ENCODE peak calls at places on chromosome X, in four cellular contexts. A is pancreas, O is tibial artery, X is left ventricle myocardium inferior. S is an unnamed sample.

GRCh38 chrX:106952988-106953387 is 32.8 kb downstream of the CLDN2 start:
- DNase-seq in A (no peak), O (no peak), X (no peak), S (no peak)

GRCh38 chrX:129696463-129697155 is 41.9 kb upstream of the APLN start:
- DNase-seq in A (no peak), O (no peak), X (no peak), S (no peak)

GRCh38 chrX:2425281-2426071 is 75.3 kb downstream of the DHRSX start:
- DNase-seq in A (no peak), O (no peak), X (no peak), S (no peak)

GRCh38 chrX:23907106-23907495 is 637 bp downstream of the APOO start:
- DNase-seq in A (no peak), O (no peak), X (no peak), S (no peak)

GRCh38 chrX:33133320-33133719 is 78.0 kb downstream of the DMD start:
- DNase-seq in A (no peak), O (no peak), X (no peak), S (no peak)

GRCh38 chrX:17590892-17591740 is 146.2 kb upstream of the SCML1 start:
- DNase-seq in A (no peak), O (peak; percentile 77), X (peak; percentile 24), S (peak; percentile 46)

GRCh38 chrX:48720580-48721240 is 24.2 kb downstream of the SUV39H1 start:
- DNase-seq in A (no peak), O (no peak), X (no peak), S (no peak)

GRCh38 chrX:48154796-48155195 is 24.4 kb downstream of the SPACA5B start:
- DNase-seq in A (no peak), O (no peak), X (no peak), S (no peak)

GRCh38 chrX:147779173-147779572 is 132.5 kb upstream of the FMR1 start:
- DNase-seq in A (no peak), O (no peak), X (no peak), S (no peak)

GRCh38 chrX:73851014-73852009 is 288.3 kb downstream of the CHIC1 start:
- DNase-seq in A (peak; percentile 84), O (no peak), X (no peak), S (no peak)

DNA sequence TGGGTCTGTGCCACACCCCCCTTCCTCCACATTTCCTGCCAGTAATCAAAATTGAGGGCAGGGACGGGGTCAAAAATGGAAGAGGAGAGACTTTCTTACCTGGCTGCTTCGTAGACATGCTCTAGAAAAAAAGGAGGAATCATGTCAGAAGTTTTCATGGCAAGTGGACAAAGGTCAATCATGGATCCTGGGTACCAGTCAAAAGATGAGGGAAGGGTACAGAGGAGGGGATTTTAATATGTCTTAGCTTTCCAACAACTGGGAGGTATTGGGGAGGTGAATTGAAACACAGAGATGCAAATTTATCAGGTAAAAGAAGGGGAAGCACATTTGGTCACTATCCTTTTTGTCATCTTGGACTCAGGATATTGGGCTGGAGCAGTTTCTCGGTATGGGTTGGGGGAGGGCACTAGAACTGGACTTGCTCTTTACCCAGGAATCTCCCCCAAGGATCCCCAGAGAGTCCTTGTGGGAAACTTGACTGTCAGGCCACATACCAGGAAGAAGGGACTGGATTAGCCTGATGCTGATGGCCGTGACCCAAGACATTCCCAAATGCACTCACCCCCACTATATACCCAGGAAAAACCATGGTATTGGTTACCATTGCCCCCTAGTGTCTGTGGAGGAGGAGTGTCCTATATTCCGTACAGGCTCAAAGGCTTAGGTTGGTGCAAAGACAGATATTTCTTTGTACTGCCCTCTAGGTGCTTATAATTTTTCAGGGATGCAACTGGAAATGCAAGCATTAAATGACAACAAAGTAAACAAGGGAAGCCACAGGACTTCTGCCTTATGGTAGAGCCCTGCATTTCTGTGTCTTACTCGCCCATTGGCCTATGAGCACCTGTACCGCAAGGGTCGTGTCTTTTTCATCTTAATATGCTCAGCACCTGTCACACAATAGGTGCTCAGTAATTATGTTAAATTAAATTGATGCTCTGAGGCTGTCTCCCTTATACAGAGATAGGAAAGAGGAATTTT is 16.8 kb downstream of the VSIG4 start:
- DNase-seq in A (no peak), O (no peak), X (no peak), S (no peak)
- TF ChIP-seq CTCF in A (no peak), O (no peak), X (no peak), S (no peak)

DNA sequence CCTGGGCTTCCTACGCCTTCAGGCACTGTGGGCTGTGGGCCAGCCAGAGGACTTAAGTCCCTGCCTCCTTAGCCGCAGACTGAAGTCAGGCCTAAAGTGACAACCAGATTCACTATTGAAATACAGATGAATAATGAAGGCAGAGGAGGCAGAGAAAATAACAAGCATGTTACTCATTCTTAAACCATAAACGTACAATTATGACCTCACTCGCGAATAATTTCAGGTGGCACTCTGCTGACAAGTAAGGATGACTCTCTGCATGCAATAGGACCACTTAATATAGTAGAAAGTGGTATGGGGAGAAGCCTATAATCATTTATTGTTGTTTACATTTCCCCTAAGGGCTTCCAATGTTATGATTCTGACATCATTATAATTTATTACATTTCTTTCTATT is 409.2 kb upstream of the FGF13 start:
- DNase-seq in A (no peak), O (no peak), X (no peak), S (no peak)
- H3K4me3 ChIP-seq in A (no peak overlapping the region), O (no peak overlapping the region), X (no peak overlapping the region), S (no peak overlapping the region)

GRCh38 chrX:49986058-49986457 is 63.7 kb downstream of the CLCN5 start:
- DNase-seq in A (no peak), O (no peak), X (no peak), S (no peak)
- H3K4me1 ChIP-seq in A (no peaks in the 10 kb centered on the region), O (no peaks in the 10 kb centered on the region), X (no peaks in the 10 kb centered on the region), S (peaks cover 8% of the 10 kb centered on the region)

GRCh38 chrX:111020283-111020682 is 75.7 kb upstream of the PAK3 start:
- DNase-seq in A (no peak), O (no peak), X (no peak), S (no peak)
- TF ChIP-seq CTCF in A (no peak), O (no peak), X (no peak), S (no peak)

GRCh38 chrX:118974908-118975671 is 672 bp downstream of the LONRF3 start:
- DNase-seq in A (peak; percentile 77), O (peak; percentile 69), X (peak; percentile 19), S (peak; percentile 27)

GRCh38 chrX:118978451-118978850 is 4.0 kb downstream of the LONRF3 start:
- DNase-seq in A (no peak), O (no peak), X (no peak), S (no peak)

GRCh38 chrX:118976599-118977340 is 2.4 kb downstream of the LONRF3 start:
- DNase-seq in A (peak; percentile 90), O (peak; percentile 79), X (peak; percentile 27), S (no peak)

GRCh38 chrX:118975831-118976598 is 1.6 kb downstream of the LONRF3 start:
- DNase-seq in A (peak; percentile 84), O (peak; percentile 94), X (peak; percentile 70), S (peak; percentile 49)

DNA sequence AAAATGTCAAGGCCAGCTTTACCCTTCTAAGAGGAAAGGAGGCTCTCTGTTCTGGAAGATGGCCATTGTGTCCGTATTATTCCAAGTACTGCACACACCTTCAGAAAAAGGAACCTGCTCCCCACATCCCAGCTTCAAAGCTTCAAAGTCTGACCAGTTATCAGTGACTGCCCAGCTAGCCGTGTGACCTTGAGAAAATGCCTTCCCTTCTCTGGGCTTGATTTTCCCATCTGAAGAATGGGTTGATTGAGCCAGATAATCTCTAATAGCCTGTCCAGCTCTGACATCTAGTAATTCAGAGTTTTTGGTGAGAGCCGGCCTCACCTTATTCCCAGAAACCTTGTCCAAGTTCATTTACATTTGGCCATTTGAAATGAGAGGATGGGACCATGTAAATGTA is 3.0 kb downstream of the LONRF3 start:
- DNase-seq in A (no peak), O (no peak), X (no peak), S (no peak)
- H3K4me3 ChIP-seq in A (no peak overlapping the region), O (no peak overlapping the region), X (no peak overlapping the region), S (no peak overlapping the region)

GRCh38 chrX:137746289-137746688 is 180.4 kb downstream of the ZIC3 start:
- DNase-seq in A (no peak), O (no peak), X (no peak), S (no peak)
- H3K4me1 ChIP-seq in A (no peaks in the 10 kb centered on the region), O (no peaks in the 10 kb centered on the region), X (no peaks in the 10 kb centered on the region), S (no peaks in the 10 kb centered on the region)

DNA sequence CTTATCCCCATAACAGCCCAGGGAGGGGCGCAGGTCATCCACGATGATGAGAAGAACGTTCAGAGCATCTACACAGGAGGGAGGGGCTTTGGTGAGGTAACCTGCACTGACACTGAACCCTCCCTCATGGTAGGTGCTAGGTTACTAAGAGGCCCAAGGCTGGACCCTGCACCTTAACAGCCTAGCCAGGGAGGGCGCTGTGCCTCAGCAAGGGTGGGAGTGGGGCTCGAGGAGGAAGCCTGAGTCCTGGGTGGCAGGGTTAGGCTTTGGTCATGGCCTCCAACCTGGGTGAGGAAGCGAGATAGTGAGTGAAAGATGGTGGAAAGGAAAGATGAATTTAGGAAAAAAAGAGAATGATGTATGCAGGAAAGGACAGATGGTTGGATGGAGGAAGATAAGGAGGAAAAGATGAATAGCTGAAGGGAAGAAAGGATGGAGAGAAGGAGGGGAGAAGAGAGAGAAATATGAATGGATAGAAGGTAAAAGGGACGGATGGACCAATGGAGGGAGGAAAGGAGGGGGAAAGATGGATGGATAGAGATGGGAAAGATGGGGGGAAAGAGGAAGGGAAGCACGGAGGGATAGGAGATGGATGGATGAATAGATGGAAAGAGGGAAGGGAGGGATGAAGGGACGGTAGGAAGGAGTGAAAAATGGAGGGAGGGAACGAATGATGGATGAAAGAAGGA is 736 bp downstream of the IDS start:
- DNase-seq in A (no peak), O (no peak), X (no peak), S (no peak)
- TF ChIP-seq CTCF in A (no peak), O (no peak), X (peak; percentile 15), S (no peak)

GRCh38 chrX:123064053-123064452 is 120.0 kb upstream of the GRIA3 start:
- DNase-seq in A (no peak), O (no peak), X (no peak), S (no peak)

DNA sequence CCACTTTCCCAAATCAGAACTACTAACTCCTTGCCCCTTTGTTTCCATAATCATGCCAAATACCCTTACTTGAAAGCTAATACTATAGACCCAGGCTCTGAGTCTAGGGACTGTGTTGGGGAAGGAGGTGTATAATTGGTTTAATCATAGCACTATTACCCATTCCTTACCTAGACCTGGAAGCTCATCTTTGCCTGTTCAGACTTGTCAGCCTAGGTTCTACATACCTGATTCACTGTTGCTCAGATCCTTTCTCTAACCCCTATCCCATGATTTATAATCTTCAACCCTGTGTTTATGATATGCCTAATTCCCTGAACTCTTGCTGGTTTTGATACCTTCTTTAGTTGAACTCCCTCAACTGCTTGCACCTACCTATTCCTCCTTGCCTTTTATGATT is 123.1 kb upstream of the GRIA3 start:
- DNase-seq in A (no peak), O (no peak), X (no peak), S (no peak)
- H3K4me3 ChIP-seq in A (no peak overlapping the region), O (no peak overlapping the region), X (no peak overlapping the region), S (no peak overlapping the region)

S was measured in Caco-2.